ENCODE peak calls at places on chromosome 6, in seven cellular contexts. H, I, A, Q, Z, B and W are unnamed samples. For H3K4me1, the result is how much of the 10 kb centered on the place peaks cover.

GRCh38 chr6:5507056-5507722 is 245.9 kb downstream of the FARS2 start:
- DNase-seq in A (no peak), B (no peak), I (no peak), Q (no peak), Z (no peak), H (no peak), W (peak)

GRCh38 chr6:31116661-31117385 is 2.2 kb downstream of the PSORS1C1 start:
- DNase-seq in B (no peak), A (no peak), Z (no peak), Q (no peak), I (no peak), H (peak), W (no peak)

GRCh38 chr6:54206510-54206909 is 95.3 kb downstream of the MLIP start:
- DNase-seq in Z (no peak), Q (no peak), I (no peak), H (no peak), A (no peak), B (no peak), W (no peak)

GRCh38 chr6:12288844-12289654 is 1.1 kb upstream of the EDN1 start:
- DNase-seq in B (peak), Q (peak), H (peak), A (no peak), I (no peak), Z (peak), W (peak)

GRCh38 chr6:120290964-120291363 is 941.4 kb upstream of the MAN1A1 start:
- DNase-seq in Q (no peak), B (no peak), A (no peak), H (no peak), Z (no peak), I (no peak), W (no peak)

GRCh38 chr6:21780144-21780543 is 186.6 kb downstream of the SOX4 start:
- DNase-seq in A (no peak), Q (no peak), I (no peak), H (no peak), Z (no peak), B (no peak), W (no peak)

GRCh38 chr6:34760108-34760507 is 2.8 kb downstream of the SNRPC start:
- DNase-seq in B (no peak), A (no peak), H (no peak), I (no peak), Q (no peak), Z (no peak), W (no peak)

GRCh38 chr6:63677282-63677681 is 41.7 kb downstream of the PHF3 start:
- DNase-seq in B (no peak), Z (no peak), H (no peak), I (no peak), A (no peak), Q (no peak), W (no peak)

GRCh38 chr6:257774-258173 is 34.5 kb upstream of the DUSP22 start:
- DNase-seq in B (no peak), H (no peak), Q (no peak), I (no peak), Z (peak), A (no peak), W (no peak)

GRCh38 chr6:16700202-16700997 is 60.9 kb downstream of the ATXN1 start:
- DNase-seq in A (no peak), B (no peak), Z (peak), I (peak), Q (no peak), H (no peak), W (peak)

GRCh38 chr6:112947507-112947906 is 600.4 kb downstream of the RFPL4B start:
- DNase-seq in A (no peak), I (no peak), Q (no peak), H (no peak), Z (no peak), B (no peak), W (no peak)

DNA sequence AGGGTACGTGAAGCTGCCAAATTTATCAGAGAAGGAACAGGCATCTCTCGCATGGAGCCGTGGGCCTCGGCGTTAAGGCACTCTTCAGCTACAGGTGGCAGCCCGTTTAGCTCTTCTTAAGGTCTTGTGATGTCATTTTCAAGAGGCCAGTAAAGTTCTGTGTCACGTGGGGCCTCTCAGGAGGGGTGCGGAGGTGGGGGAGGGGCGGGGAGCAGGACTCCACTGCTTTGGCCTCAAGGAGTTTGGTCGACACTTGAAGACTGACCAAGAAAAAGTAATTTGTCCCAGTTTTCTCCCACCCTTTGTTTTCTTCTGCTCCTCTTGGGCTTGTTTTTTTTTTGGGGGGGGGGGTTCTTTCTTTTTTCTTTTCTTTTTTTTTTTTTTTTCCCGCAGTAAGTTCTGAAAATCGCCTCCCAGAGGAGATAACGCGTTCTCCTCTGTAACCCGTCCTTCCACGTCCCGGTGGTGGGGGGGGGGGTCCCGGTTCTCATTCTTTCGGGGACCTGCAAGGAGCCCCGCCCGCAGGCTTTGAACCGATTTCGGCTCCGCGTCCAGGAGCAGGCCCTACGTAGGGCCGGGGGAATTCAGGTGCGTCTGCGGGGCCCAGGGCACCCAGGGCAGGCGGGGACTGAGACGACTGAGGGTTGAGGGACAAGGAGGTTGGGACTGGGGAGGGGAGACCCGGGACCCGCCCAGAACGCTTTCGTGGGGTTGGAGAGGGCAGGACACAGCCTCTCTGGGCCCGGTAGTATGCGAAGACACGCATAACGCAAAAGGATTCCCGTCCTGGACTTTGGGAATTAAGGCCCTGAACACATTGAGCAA is 26.0 kb downstream of the GPX6 start:
- DNase-seq in A (no peak), H (peak), I (no peak), Z (peak), Q (peak), B (peak), W (peak)
- H3K27ac ChIP-seq in A (no peak), H (peak), I (peak), Z (no peak), Q (no peak), B (no peak), W (peak)

DNA sequence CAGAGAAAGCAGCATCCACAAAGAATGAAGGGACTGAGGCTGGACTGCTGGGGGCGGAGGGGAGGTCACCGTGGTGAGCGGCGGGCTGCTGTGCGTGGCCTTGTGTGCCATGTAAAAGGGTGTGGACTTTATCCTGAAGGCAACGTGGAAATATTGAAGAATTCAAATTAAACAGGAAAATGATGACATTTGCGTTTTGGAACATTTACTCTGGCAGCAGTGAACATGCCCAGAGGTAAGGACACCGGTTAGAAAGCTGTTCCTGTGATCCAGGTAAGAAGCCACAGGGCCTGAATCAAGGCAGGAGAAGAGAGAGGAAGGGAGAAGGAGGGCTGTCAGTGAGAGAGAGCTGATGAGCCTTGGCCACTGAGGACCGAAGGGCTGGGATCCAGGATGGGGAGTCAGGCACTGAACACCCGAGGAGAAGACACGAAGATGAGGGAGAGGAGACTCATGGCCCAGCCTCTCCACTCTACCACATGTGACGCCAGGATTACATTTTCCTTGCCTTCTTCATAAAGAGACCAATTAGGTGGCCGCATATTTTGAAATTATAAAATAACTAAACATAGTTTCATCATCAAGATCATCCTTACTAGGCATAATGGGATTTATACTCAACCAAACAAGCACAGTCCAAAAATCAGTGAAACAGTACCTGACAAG is 58.4 kb downstream of the TRAM2 start:
- DNase-seq in Z (no peak), A (no peak), I (no peak), Q (no peak), H (no peak), B (no peak), W (no peak)
- H3K4me1 ChIP-seq in Z (under half), A (under half), I (under half), Q (under half), H (under half), B (half or more), W (under half)

DNA sequence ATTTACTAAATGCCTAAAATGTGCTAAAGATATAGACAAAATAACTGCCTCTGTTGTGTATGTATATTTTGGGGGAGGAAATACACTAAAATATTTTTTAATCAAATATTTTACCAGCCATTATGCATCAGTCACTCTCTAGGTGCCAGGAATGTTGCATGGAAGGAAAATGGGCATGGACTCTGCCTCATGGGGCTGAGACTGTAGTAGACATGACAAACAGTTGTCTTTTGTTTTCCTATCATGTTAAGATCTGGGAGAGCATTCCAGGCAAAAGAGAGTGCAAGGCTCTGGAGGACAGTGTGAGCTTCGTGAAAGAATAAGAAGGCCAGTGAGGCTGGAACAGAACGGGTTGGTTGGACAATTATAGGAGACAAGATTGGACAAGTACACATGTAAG is 26.5 kb downstream of the HLA-DOB start:
- DNase-seq in H (no peak), A (no peak), B (no peak), Q (no peak), I (no peak), Z (no peak), W (no peak)
- H3K27ac ChIP-seq in H (no peak), A (no peak), B (no peak), Q (no peak), I (no peak), Z (no peak), W (no peak)

DNA sequence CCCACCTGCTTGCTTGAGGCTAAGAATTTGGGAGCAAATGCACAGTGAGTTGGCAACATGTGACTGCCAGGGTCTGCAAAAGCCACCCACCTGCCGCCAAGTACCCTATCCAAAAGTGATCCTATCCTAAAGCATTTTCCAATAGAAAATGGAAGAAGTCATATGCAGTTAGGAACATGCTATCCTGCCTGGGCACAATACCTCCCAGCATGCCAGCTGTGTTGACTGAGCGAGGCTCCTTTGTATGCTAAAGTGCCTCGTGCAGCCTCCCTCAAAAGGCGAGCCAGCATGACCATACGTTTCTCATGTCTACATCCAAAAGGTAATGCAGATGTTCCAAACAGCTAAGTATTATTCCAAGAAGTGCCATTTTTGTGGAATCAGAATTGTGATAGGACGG is 52.7 kb downstream of the TRAF3IP2 start:
- DNase-seq in I (no peak), Z (no peak), Q (peak), A (no peak), B (no peak), H (no peak), W (no peak)
- H3K4me1 ChIP-seq in I (under half), Z (under half), Q (under half), A (half or more), B (half or more), H (under half), W (under half)

GRCh38 chr6:148398686-148399085 is 56.0 kb downstream of the SASH1 start:
- DNase-seq in I (no peak), Q (no peak), B (no peak), Z (no peak), A (no peak), H (no peak), W (no peak)
- H3K27ac ChIP-seq in I (no peak), Q (no peak), B (peak), Z (peak), A (peak), H (no peak), W (no peak)

GRCh38 chr6:17965397-17965796 is 22.0 kb downstream of the KIF13A start:
- DNase-seq in H (no peak), I (no peak), B (no peak), Z (no peak), Q (no peak), A (no peak), W (no peak)
- H3K4me1 ChIP-seq in H (under half), I (under half), B (half or more), Z (under half), Q (under half), A (half or more), W (under half)

GRCh38 chr6:4023240-4023639 is 55.7 kb downstream of the FAM217A start:
- DNase-seq in H (no peak), Z (no peak), A (no peak), Q (no peak), I (no peak), B (no peak), W (no peak)
- H3K27ac ChIP-seq in H (no peak), Z (peak), A (peak), Q (no peak), I (peak), B (peak), W (peak)

DNA sequence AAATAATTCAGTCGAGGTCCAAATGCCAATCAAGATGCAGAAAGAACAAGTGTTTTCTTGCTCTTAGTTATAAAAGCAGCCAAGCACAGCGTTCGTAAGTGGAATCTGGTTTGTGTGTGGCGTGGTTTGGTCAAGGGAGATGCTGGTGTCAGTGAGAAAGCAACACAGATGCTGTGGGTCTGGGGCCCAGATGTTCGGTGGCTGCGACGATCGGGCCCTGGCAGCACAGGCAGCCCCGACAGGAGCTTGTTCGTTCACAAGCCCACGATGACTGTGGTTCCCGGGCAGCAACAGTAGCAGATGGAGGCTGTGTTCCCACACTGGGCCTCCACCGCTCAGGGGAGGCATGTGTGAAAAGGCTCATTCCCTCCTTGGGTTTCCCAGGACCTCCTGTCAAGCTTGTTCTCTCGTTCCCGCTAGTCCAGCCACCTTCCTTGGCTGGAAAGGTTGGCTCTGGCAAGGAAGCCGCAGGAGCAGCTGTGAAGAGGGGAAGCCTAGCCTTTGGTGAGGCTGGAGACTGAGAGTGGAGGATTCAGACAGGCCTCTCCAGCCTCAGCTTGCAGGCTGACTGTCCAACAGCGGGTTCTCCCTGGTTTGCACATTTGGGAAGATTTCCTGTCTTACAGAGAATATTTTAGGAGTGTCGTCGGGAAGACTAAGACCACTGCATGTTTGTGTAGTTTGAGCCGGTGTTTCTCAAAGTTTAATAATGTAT is 304.7 kb downstream of the QKI start:
- DNase-seq in Q (peak), A (no peak), B (no peak), H (no peak), Z (no peak), I (no peak), W (no peak)
- H3K4me1 ChIP-seq in Q (under half), A (under half), B (under half), H (under half), Z (under half), I (under half), W (under half)

GRCh38 chr6:143607959-143608358 is 69.8 kb upstream of the PHACTR2 start:
- DNase-seq in Z (no peak), A (no peak), I (no peak), B (no peak), H (no peak), Q (no peak), W (no peak)

GRCh38 chr6:143603474-143603873 is 74.3 kb upstream of the PHACTR2 start:
- DNase-seq in Q (no peak), B (no peak), Z (no peak), H (no peak), I (no peak), A (no peak), W (no peak)

GRCh38 chr6:143607168-143607567 is 70.6 kb upstream of the PHACTR2 start:
- DNase-seq in B (no peak), Q (no peak), A (no peak), H (no peak), I (no peak), Z (no peak), W (no peak)

GRCh38 chr6:143609501-143609900 is 68.3 kb upstream of the PHACTR2 start:
- DNase-seq in H (no peak), A (no peak), Q (no peak), B (no peak), Z (no peak), I (no peak), W (no peak)

GRCh38 chr6:143605894-143606293 is 71.9 kb upstream of the PHACTR2 start:
- DNase-seq in A (no peak), Q (no peak), B (no peak), H (no peak), Z (no peak), I (no peak), W (no peak)
- H3K27ac ChIP-seq in A (no peak), Q (no peak), B (no peak), H (no peak), Z (no peak), I (no peak), W (no peak)